ENCODE peak calls at places on chromosomes 7 and 10, in four cellular contexts. One of them, this sample, is unnamed.

GRCh38 chr10:77926566-77927342 is at the start of gene DLG5:
- DNase-seq in GM23338: peak
- DNase-seq in left ventricle myocardium inferior: peak
- DNase-seq in MCF 10A: peak
- DNase-seq in this sample: peak

GRCh38 chr7:151420144-151420543 is 10.3 kb upstream of the WDR86 start:
- DNase-seq in GM23338: no peak
- DNase-seq in left ventricle myocardium inferior: no peak
- DNase-seq in MCF 10A: no peak
- DNase-seq in this sample: no peak

GRCh38 chr7:29204491-29205281 is 10.1 kb downstream of the CHN2 start:
- DNase-seq in GM23338: peak
- DNase-seq in left ventricle myocardium inferior: no peak
- DNase-seq in MCF 10A: no peak
- DNase-seq in this sample: no peak

GRCh38 chr7:69922011-69922803 is 323.9 kb downstream of the AUTS2 start:
- DNase-seq in GM23338: no peak
- DNase-seq in left ventricle myocardium inferior: no peak
- DNase-seq in MCF 10A: no peak
- DNase-seq in this sample: no peak

GRCh38 chr10:96675846-96676245 is 44.5 kb downstream of the PIK3AP1 start:
- DNase-seq in GM23338: no peak
- DNase-seq in left ventricle myocardium inferior: no peak
- DNase-seq in MCF 10A: no peak
- DNase-seq in this sample: no peak

GRCh38 chr10:49089152-49089788 is 26.1 kb downstream of the VSTM4 start:
- DNase-seq in GM23338: no peak
- DNase-seq in left ventricle myocardium inferior: no peak
- DNase-seq in MCF 10A: no peak
- DNase-seq in this sample: no peak

GRCh38 chr7:74070619-74070920 is 13.0 kb upstream of the LIMK1 start:
- DNase-seq in GM23338: no peak
- DNase-seq in left ventricle myocardium inferior: no peak
- DNase-seq in MCF 10A: no peak
- DNase-seq in this sample: no peak

GRCh38 chr10:28060031-28060607 is 61.2 kb upstream of the ODAD2 start:
- DNase-seq in GM23338: no peak
- DNase-seq in left ventricle myocardium inferior: no peak
- DNase-seq in MCF 10A: no peak
- DNase-seq in this sample: no peak

GRCh38 chr10:88693392-88694020 is 12.5 kb upstream of the LIPK start:
- DNase-seq in GM23338: peak
- DNase-seq in left ventricle myocardium inferior: no peak
- DNase-seq in MCF 10A: peak
- DNase-seq in this sample: no peak

GRCh38 chr10:116699049-116699782 is 43.1 kb downstream of the HSPA12A start:
- DNase-seq in GM23338: no peak
- DNase-seq in left ventricle myocardium inferior: no peak
- DNase-seq in MCF 10A: no peak
- DNase-seq in this sample: no peak

GRCh38 chr7:78141533-78142281 is 343.1 kb downstream of the PHTF2 start:
- DNase-seq in GM23338: no peak
- DNase-seq in left ventricle myocardium inferior: no peak
- DNase-seq in MCF 10A: no peak
- DNase-seq in this sample: no peak

GRCh38 chr10:86711957-86712708 is 43.8 kb downstream of the LDB3 start:
- DNase-seq in GM23338: peak
- DNase-seq in left ventricle myocardium inferior: no peak
- DNase-seq in MCF 10A: peak
- DNase-seq in this sample: no peak

GRCh38 chr7:149846436-149847046 is 8.4 kb downstream of the ZNF862 start:
- DNase-seq in GM23338: no peak
- DNase-seq in left ventricle myocardium inferior: no peak
- DNase-seq in MCF 10A: no peak
- DNase-seq in this sample: no peak

GRCh38 chr10:28149760-28150159 is 150.9 kb upstream of the ODAD2 start:
- DNase-seq in GM23338: no peak
- DNase-seq in left ventricle myocardium inferior: no peak
- DNase-seq in MCF 10A: no peak
- DNase-seq in this sample: no peak

GRCh38 chr7:120550494-120551048 is 277.6 kb downstream of the KCND2 start:
- DNase-seq in GM23338: peak
- DNase-seq in left ventricle myocardium inferior: no peak
- DNase-seq in MCF 10A: no peak
- DNase-seq in this sample: no peak

GRCh38 chr10:113027230-113027573 is 77.2 kb downstream of the TCF7L2 start:
- DNase-seq in GM23338: no peak
- DNase-seq in left ventricle myocardium inferior: no peak
- DNase-seq in MCF 10A: no peak
- DNase-seq in this sample: no peak

GRCh38 chr10:132112611-132113010 is 46.9 kb downstream of the JAKMIP3 start:
- DNase-seq in GM23338: no peak
- DNase-seq in left ventricle myocardium inferior: peak
- DNase-seq in MCF 10A: no peak
- DNase-seq in this sample: peak

GRCh38 chr10:69404786-69405185 is 11.9 kb downstream of the TACR2 start:
- DNase-seq in GM23338: no peak
- DNase-seq in left ventricle myocardium inferior: no peak
- DNase-seq in MCF 10A: no peak
- DNase-seq in this sample: no peak

GRCh38 chr7:95577137-95577536 is 19.2 kb downstream of the PDK4 start:
- DNase-seq in GM23338: peak
- DNase-seq in left ventricle myocardium inferior: no peak
- DNase-seq in MCF 10A: peak
- DNase-seq in this sample: no peak

GRCh38 chr7:46742608-46743000 is 821.5 kb upstream of the IGFBP3 start:
- DNase-seq in GM23338: no peak
- DNase-seq in left ventricle myocardium inferior: no peak
- DNase-seq in MCF 10A: no peak
- DNase-seq in this sample: no peak

GRCh38 chr10:52951819-52952218 is 179.2 kb upstream of the MBL2 start:
- DNase-seq in GM23338: peak
- DNase-seq in left ventricle myocardium inferior: peak
- DNase-seq in MCF 10A: peak
- DNase-seq in this sample: no peak

GRCh38 chr10:129939416-129940275 is 24.4 kb downstream of the EBF3 start:
- DNase-seq in GM23338: no peak
- DNase-seq in left ventricle myocardium inferior: peak
- DNase-seq in MCF 10A: no peak
- DNase-seq in this sample: no peak

GRCh38 chr10:98170249-98171117 is 36.0 kb downstream of the R3HCC1L start:
- DNase-seq in GM23338: peak
- DNase-seq in left ventricle myocardium inferior: no peak
- DNase-seq in MCF 10A: peak
- DNase-seq in this sample: no peak

GRCh38 chr10:72291019-72291532 is 17.4 kb downstream of the DDIT4 start:
- DNase-seq in GM23338: no peak
- DNase-seq in left ventricle myocardium inferior: no peak
- DNase-seq in MCF 10A: no peak
- DNase-seq in this sample: no peak

GRCh38 chr7:128906766-128907559 is 3.5 kb downstream of the KCP start:
- DNase-seq in GM23338: no peak
- DNase-seq in left ventricle myocardium inferior: no peak
- DNase-seq in MCF 10A: no peak
- DNase-seq in this sample: no peak

GRCh38 chr10:119022846-119023552 is 6.5 kb upstream of the NANOS1 start:
- DNase-seq in GM23338: peak
- DNase-seq in left ventricle myocardium inferior: no peak
- DNase-seq in MCF 10A: peak
- DNase-seq in this sample: peak

GRCh38 chr10:123896217-123896927 is 4.8 kb upstream of the CPXM2 start:
- DNase-seq in GM23338: no peak
- DNase-seq in left ventricle myocardium inferior: no peak
- DNase-seq in MCF 10A: no peak
- DNase-seq in this sample: peak

GRCh38 chr10:8705415-8705814 is 650.9 kb downstream of the GATA3 start:
- DNase-seq in GM23338: no peak
- DNase-seq in left ventricle myocardium inferior: no peak
- DNase-seq in MCF 10A: no peak
- DNase-seq in this sample: no peak

GRCh38 chr7:93736970-93737369 is 153.6 kb downstream of the TFPI2 start:
- DNase-seq in GM23338: no peak
- DNase-seq in left ventricle myocardium inferior: no peak
- DNase-seq in MCF 10A: no peak
- DNase-seq in this sample: no peak

GRCh38 chr7:149879801-149880738 is 6.3 kb downstream of the ATP6V0E2 start:
- DNase-seq in GM23338: no peak
- DNase-seq in left ventricle myocardium inferior: no peak
- DNase-seq in MCF 10A: no peak
- DNase-seq in this sample: no peak

GRCh38 chr10:29865700-29866355 is 193.6 kb downstream of the JCAD start:
- DNase-seq in GM23338: no peak
- DNase-seq in left ventricle myocardium inferior: no peak
- DNase-seq in MCF 10A: no peak
- DNase-seq in this sample: no peak

GRCh38 chr7:34727464-34727995 is 69.5 kb downstream of the NPSR1 start:
- DNase-seq in GM23338: no peak
- DNase-seq in left ventricle myocardium inferior: no peak
- DNase-seq in MCF 10A: no peak
- DNase-seq in this sample: no peak

GRCh38 chr10:92699518-92700272 is 9.9 kb downstream of the HHEX start:
- DNase-seq in GM23338: peak
- DNase-seq in left ventricle myocardium inferior: no peak
- DNase-seq in MCF 10A: peak
- DNase-seq in this sample: no peak

GRCh38 chr10:59240581-59241183 is 64.2 kb downstream of the PHYHIPL start:
- DNase-seq in GM23338: peak
- DNase-seq in left ventricle myocardium inferior: no peak
- DNase-seq in MCF 10A: peak
- DNase-seq in this sample: no peak
- TF ChIP-seq CTCF in GM23338: peak
- TF ChIP-seq CTCF in left ventricle myocardium inferior: peak
- TF ChIP-seq CTCF in MCF 10A: peak
- TF ChIP-seq CTCF in this sample: peak

GRCh38 chr10:11532329-11532728 is 79.1 kb downstream of the USP6NL start:
- DNase-seq in GM23338: no peak
- DNase-seq in left ventricle myocardium inferior: no peak
- DNase-seq in MCF 10A: no peak
- DNase-seq in this sample: no peak

GRCh38 chr10:11538834-11539190 is 72.6 kb downstream of the USP6NL start:
- DNase-seq in GM23338: no peak
- DNase-seq in left ventricle myocardium inferior: no peak
- DNase-seq in MCF 10A: no peak
- DNase-seq in this sample: no peak

GRCh38 chr10:11533328-11533781 is 78.1 kb downstream of the USP6NL start:
- DNase-seq in GM23338: peak
- DNase-seq in left ventricle myocardium inferior: no peak
- DNase-seq in MCF 10A: peak
- DNase-seq in this sample: no peak

GRCh38 chr10:11536256-11536655 is 75.2 kb downstream of the USP6NL start:
- DNase-seq in GM23338: no peak
- DNase-seq in left ventricle myocardium inferior: no peak
- DNase-seq in MCF 10A: no peak
- DNase-seq in this sample: no peak

DNA sequence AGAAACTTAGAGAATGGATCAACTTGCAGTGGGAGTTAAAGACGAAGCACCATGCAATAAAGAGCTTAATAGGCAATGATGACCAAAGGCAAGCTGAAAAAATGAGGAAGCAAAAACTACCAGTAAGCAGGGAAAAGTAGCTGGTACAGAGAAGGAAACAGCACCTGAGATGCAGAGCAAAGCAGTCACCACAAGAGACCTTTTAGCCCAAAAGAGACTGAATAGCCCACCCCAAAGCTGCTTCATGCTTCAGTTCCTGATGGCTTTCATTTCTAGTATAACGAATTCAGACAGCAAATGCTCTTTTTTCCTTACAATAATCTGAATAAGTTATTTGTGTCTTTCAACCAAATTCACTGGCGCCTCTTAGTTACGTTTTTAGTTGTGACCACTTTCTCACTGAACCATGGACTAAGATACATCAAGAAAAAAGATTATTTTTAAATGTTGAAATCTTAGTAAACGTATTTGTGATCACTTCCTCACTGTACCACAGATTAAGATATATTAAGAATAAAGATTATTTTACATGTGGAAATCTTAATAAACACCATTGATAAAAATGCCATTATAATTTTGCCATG is 76.0 kb downstream of the USP6NL start:
- DNase-seq in GM23338: no peak
- DNase-seq in left ventricle myocardium inferior: no peak
- DNase-seq in MCF 10A: no peak
- DNase-seq in this sample: no peak
- TF ChIP-seq CTCF in GM23338: no peak
- TF ChIP-seq CTCF in left ventricle myocardium inferior: no peak
- TF ChIP-seq CTCF in MCF 10A: no peak
- TF ChIP-seq CTCF in this sample: no peak

DNA sequence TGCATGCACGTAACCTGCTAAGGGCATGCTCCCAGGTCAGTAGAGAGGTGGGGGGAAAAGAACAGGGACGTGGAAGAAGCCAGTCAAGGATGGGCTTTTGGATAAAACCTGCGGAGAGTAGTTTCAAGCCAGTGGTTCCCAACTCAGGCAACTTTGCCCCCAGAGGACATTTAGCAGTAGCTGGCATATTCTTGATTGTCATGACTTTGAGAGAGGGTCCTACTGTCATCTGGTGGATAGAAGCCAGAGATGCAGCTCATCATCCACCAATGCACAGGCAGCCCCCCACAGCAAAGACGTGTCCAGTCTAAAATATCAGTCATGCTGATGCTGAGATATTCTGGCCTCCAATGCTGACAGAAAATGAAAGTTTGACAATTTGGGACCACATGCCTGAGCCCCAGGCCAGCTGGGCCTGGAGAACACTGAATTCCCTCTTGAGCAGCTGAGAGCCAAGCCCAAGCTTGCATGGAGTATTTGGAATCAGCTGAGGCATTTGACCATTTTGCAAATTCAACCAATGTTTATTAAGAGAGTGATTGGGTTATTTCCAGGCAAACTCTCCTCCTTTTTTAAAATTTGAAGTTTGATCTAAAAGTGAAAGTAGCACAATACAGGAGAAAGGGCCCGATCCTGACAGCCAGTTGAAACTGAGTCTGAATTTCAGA is 110.0 kb upstream of the C7orf33 start:
- DNase-seq in GM23338: no peak
- DNase-seq in left ventricle myocardium inferior: no peak
- DNase-seq in MCF 10A: no peak
- DNase-seq in this sample: no peak
- TF ChIP-seq CTCF in GM23338: peak
- TF ChIP-seq CTCF in left ventricle myocardium inferior: no peak
- TF ChIP-seq CTCF in MCF 10A: no peak
- TF ChIP-seq CTCF in this sample: no peak

GRCh38 chr7:106808967-106809635 is 56.0 kb upstream of the PIK3CG start:
- DNase-seq in GM23338: no peak
- DNase-seq in left ventricle myocardium inferior: no peak
- DNase-seq in MCF 10A: no peak
- DNase-seq in this sample: peak

GRCh38 chr7:106814887-106815286 is 50.2 kb upstream of the PIK3CG start:
- DNase-seq in GM23338: no peak
- DNase-seq in left ventricle myocardium inferior: no peak
- DNase-seq in MCF 10A: no peak
- DNase-seq in this sample: peak

GRCh38 chr7:106811472-106811871 is 53.6 kb upstream of the PIK3CG start:
- DNase-seq in GM23338: no peak
- DNase-seq in left ventricle myocardium inferior: no peak
- DNase-seq in MCF 10A: no peak
- DNase-seq in this sample: no peak

GRCh38 chr7:106813705-106814305 is 51.3 kb upstream of the PIK3CG start:
- DNase-seq in GM23338: no peak
- DNase-seq in left ventricle myocardium inferior: no peak
- DNase-seq in MCF 10A: no peak
- DNase-seq in this sample: no peak

GRCh38 chr7:106812027-106812643 is 52.9 kb upstream of the PIK3CG start:
- DNase-seq in GM23338: no peak
- DNase-seq in left ventricle myocardium inferior: peak
- DNase-seq in MCF 10A: no peak
- DNase-seq in this sample: no peak
- TF ChIP-seq CTCF in GM23338: no peak
- TF ChIP-seq CTCF in left ventricle myocardium inferior: no peak
- TF ChIP-seq CTCF in MCF 10A: no peak
- TF ChIP-seq CTCF in this sample: no peak